ENCODE peak calls at places on chromosomes 12 and 14, in nine cellular contexts. Y is HL-60; F is stomach; G is SJSA1; E is heart right ventricle; W is CD8-positive, alpha-beta memory T cell; N is A549; L is cardiac muscle cell; X is effector memory CD4-positive, alpha-beta T cell. S is an unnamed sample.

GRCh38 chr12:4563336-4563735 is 1.3 kb downstream of the DYRK4 start:
- DNase-seq in N (no peak), G (no peak), W (no peak), E (no peak), L (no peak), Y (no peak), X (no peak), F (no peak), S (no peak)

GRCh38 chr14:104677506-104678332 is 11.7 kb upstream of the INF2 start:
- DNase-seq in E (peak), Y (peak), X (peak), N (peak), W (peak), G (peak), F (peak), L (peak), S (no peak)

GRCh38 chr12:28611115-28611435 is 420.8 kb downstream of the CCDC91 start:
- DNase-seq in E (no peak), L (peak), Y (no peak), W (no peak), G (no peak), X (no peak), F (no peak), N (peak), S (no peak)

GRCh38 chr14:30840086-30840779 is 34.1 kb upstream of the COCH start:
- DNase-seq in N (no peak), Y (no peak), E (no peak), X (no peak), F (no peak), L (no peak), G (no peak), W (no peak), S (no peak)

GRCh38 chr14:68849416-68849815 is 56.5 kb upstream of the ZFP36L1 start:
- DNase-seq in W (no peak), X (no peak), N (no peak), E (peak), L (no peak), G (no peak), F (no peak), Y (no peak), S (no peak)

GRCh38 chr12:128671528-128672042 is 152.2 kb downstream of the SLC15A4 start:
- DNase-seq in Y (no peak), L (no peak), E (no peak), F (no peak), W (no peak), X (no peak), G (no peak), N (peak), S (no peak)

GRCh38 chr12:6778571-6779550 is 6.5 kb downstream of the LAG3 start:
- DNase-seq in W (peak), G (peak), X (peak), F (peak), Y (peak), L (peak), E (peak), N (peak), S (peak)

GRCh38 chr12:55713721-55714120 is 2.1 kb upstream of the BLOC1S1 start:
- DNase-seq in L (peak), F (no peak), N (peak), G (no peak), E (no peak), Y (no peak), X (no peak), W (no peak), S (no peak)

GRCh38 chr12:124098101-124098757 is 125.2 kb downstream of the ZNF664 start:
- DNase-seq in W (no peak), L (no peak), G (no peak), E (no peak), X (no peak), N (no peak), Y (no peak), F (no peak), S (no peak)
- H3K27ac ChIP-seq in W (no peak), L (no peak), G (no peak), E (no peak), X (no peak), N (no peak), Y (no peak), F (no peak), S (peak)

DNA sequence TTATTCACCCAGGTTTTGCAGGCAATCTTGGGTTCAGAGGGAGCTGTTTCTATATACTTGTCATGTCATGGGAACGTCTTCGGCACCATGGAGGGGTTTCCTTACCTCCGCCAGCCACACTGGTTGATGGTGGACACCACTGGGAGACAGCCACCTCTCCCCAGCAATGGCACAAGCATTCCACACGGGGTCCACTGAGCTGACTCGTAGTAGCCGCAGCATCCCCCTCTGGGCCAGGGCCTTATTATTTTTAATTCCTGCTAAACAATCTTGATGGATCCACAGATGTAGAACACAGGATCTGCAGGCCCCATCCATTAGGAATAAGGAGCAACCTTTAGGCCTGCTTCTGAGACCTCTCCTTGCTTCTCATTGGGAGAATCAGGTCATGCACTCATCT is 132.9 kb downstream of the DICER1 start:
- DNase-seq in W (no peak), N (no peak), L (no peak), E (no peak), Y (no peak), F (no peak), X (no peak), G (no peak), S (no peak)
- H3K27ac ChIP-seq in W (no peak), N (no peak), L (no peak), E (no peak), Y (no peak), F (no peak), X (no peak), G (no peak), S (no peak)

GRCh38 chr12:120712654-120713053 is 2.4 kb downstream of the UNC119B start:
- DNase-seq in F (no peak), N (no peak), E (no peak), L (no peak), G (no peak), Y (no peak), X (no peak), W (no peak), S (no peak)
- H3K27ac ChIP-seq in F (no peak), N (no peak), E (no peak), L (no peak), G (no peak), Y (no peak), X (no peak), W (no peak), S (no peak)

GRCh38 chr12:26195641-26196423 is 459 bp downstream of the SSPN start:
- DNase-seq in W (no peak), L (peak), F (peak), X (no peak), N (peak), Y (peak), G (peak), E (peak), S (peak)

GRCh38 chr12:26197832-26198231 is 2.5 kb downstream of the SSPN start:
- DNase-seq in F (peak), X (no peak), G (peak), W (no peak), E (no peak), L (no peak), Y (no peak), N (no peak), S (no peak)

GRCh38 chr12:26195250-26195640 is at the start of gene SSPN:
- DNase-seq in N (peak), G (peak), F (peak), X (no peak), E (peak), Y (no peak), W (no peak), L (peak), S (peak)

GRCh38 chr12:26198742-26199141 is 3.4 kb downstream of the SSPN start:
- DNase-seq in E (peak), L (peak), X (no peak), W (no peak), Y (no peak), F (no peak), N (no peak), G (peak), S (no peak)

GRCh38 chr12:26196424-26196722 is 1.0 kb downstream of the SSPN start:
- DNase-seq in W (no peak), N (no peak), Y (no peak), E (no peak), L (peak), X (no peak), F (no peak), G (no peak), S (no peak)
- H3K27ac ChIP-seq in W (no peak), N (peak), Y (no peak), E (peak), L (no peak), X (no peak), F (peak), G (peak), S (peak)

GRCh38 chr14:102774391-102775153 is 2.7 kb upstream of the TRAF3 start:
- DNase-seq in E (no peak), Y (no peak), F (peak), W (peak), G (peak), L (peak), X (peak), N (peak), S (peak)
- H3K27ac ChIP-seq in E (no peak), Y (peak), F (peak), W (peak), G (peak), L (no peak), X (peak), N (no peak), S (no peak)

GRCh38 chr14:50943943-50944646 is at the start of gene PYGL:
- DNase-seq in W (peak), N (peak), F (peak), E (peak), L (peak), X (no peak), G (peak), Y (peak), S (peak)

GRCh38 chr14:50948205-50948604 is 3.9 kb upstream of the PYGL start:
- DNase-seq in N (no peak), X (no peak), Y (no peak), G (no peak), W (no peak), E (no peak), F (no peak), L (no peak), S (no peak)

GRCh38 chr14:50944647-50945413 is 547 bp upstream of the PYGL start:
- DNase-seq in X (no peak), L (peak), Y (no peak), G (peak), N (peak), F (peak), W (peak), E (peak), S (no peak)

GRCh38 chr14:50946234-50946935 is 2.1 kb upstream of the PYGL start:
- DNase-seq in E (no peak), F (no peak), W (no peak), G (no peak), Y (no peak), N (no peak), L (no peak), X (no peak), S (no peak)

GRCh38 chr14:50947446-50947845 is 3.2 kb upstream of the PYGL start:
- DNase-seq in N (no peak), Y (no peak), F (no peak), W (no peak), G (no peak), X (no peak), E (no peak), L (no peak), S (no peak)
- H3K27ac ChIP-seq in N (no peak), Y (no peak), F (no peak), W (no peak), G (no peak), X (no peak), E (no peak), L (no peak), S (peak)

GRCh38 chr12:47903151-47903611 is 1.6 kb downstream of the VDR start:
- DNase-seq in F (peak), N (no peak), L (peak), X (no peak), W (no peak), E (no peak), Y (peak), G (peak), S (no peak)
- H3K27ac ChIP-seq in F (peak), N (peak), L (no peak), X (no peak), W (no peak), E (no peak), Y (peak), G (no peak), S (no peak)

S was measured in substantia nigra.